ENCODE peak calls at places on chromosomes 1 and 21, in four cellular contexts. One of them, this sample, is unnamed.

GRCh38 chr1:225987491-225988316 is 11.4 kb downstream of the SDE2 start:
- DNase-seq in body of pancreas: no peak
- DNase-seq in upper lobe of left lung: no peak
- DNase-seq in prostate gland: no peak
- DNase-seq in this sample: peak; percentile 77

GRCh38 chr1:210647406-210648333 is 319.0 kb downstream of the HHAT start:
- DNase-seq in body of pancreas: no peak
- DNase-seq in upper lobe of left lung: no peak
- DNase-seq in prostate gland: no peak
- DNase-seq in this sample: peak; percentile 52

GRCh38 chr1:154880651-154881050 is 10.6 kb upstream of the KCNN3 start:
- DNase-seq in body of pancreas: no peak
- DNase-seq in upper lobe of left lung: no peak
- DNase-seq in prostate gland: no peak
- DNase-seq in this sample: peak; percentile 58

GRCh38 chr1:59008599-59009347 is 224.9 kb upstream of the JUN start:
- DNase-seq in body of pancreas: no peak
- DNase-seq in upper lobe of left lung: no peak
- DNase-seq in prostate gland: no peak
- DNase-seq in this sample: peak; percentile 47

GRCh38 chr1:107620753-107621152 is 344.2 kb downstream of the VAV3 start:
- DNase-seq in body of pancreas: no peak
- DNase-seq in upper lobe of left lung: no peak
- DNase-seq in prostate gland: no peak
- DNase-seq in this sample: no peak

GRCh38 chr1:54857741-54858665 is 29.0 kb downstream of the DHCR24 start:
- DNase-seq in body of pancreas: no peak
- DNase-seq in upper lobe of left lung: peak; percentile 25
- DNase-seq in prostate gland: no peak
- DNase-seq in this sample: peak; percentile 71

GRCh38 chr1:21647431-21648373 is 21.5 kb downstream of the RAP1GAP start:
- DNase-seq in body of pancreas: peak; percentile 71
- DNase-seq in upper lobe of left lung: no peak
- DNase-seq in prostate gland: no peak
- DNase-seq in this sample: peak; percentile 58

GRCh38 chr21:39029086-39029772 is 154.0 kb downstream of the PSMG1 start:
- DNase-seq in body of pancreas: no peak
- DNase-seq in upper lobe of left lung: no peak
- DNase-seq in prostate gland: no peak
- DNase-seq in this sample: peak; percentile 90

GRCh38 chr21:29186246-29186645 is 55.8 kb downstream of the MAP3K7CL start:
- DNase-seq in body of pancreas: no peak
- DNase-seq in upper lobe of left lung: no peak
- DNase-seq in prostate gland: no peak
- DNase-seq in this sample: no peak

GRCh38 chr1:73026114-73026513 is 743.8 kb upstream of the NEGR1 start:
- DNase-seq in body of pancreas: no peak
- DNase-seq in upper lobe of left lung: no peak
- DNase-seq in prostate gland: no peak
- DNase-seq in this sample: no peak

GRCh38 chr1:67342002-67342890 is 34.6 kb downstream of the IL12RB2 start:
- DNase-seq in body of pancreas: no peak
- DNase-seq in upper lobe of left lung: no peak
- DNase-seq in prostate gland: no peak
- DNase-seq in this sample: no peak

GRCh38 chr1:180175806-180176205 is 21.1 kb downstream of the QSOX1 start:
- DNase-seq in body of pancreas: no peak
- DNase-seq in upper lobe of left lung: no peak
- DNase-seq in prostate gland: no peak
- DNase-seq in this sample: no peak

GRCh38 chr1:209641216-209642181 is 10.7 kb downstream of the LAMB3 start:
- DNase-seq in body of pancreas: peak; percentile 78
- DNase-seq in upper lobe of left lung: peak; percentile 81
- DNase-seq in prostate gland: no peak
- DNase-seq in this sample: peak; percentile 65

GRCh38 chr1:161198877-161199431 is at the start of gene ADAMTS4:
- DNase-seq in body of pancreas: peak; percentile 43
- DNase-seq in upper lobe of left lung: no peak
- DNase-seq in prostate gland: no peak
- DNase-seq in this sample: peak; percentile 91

GRCh38 chr1:214241060-214241459 is 39.9 kb upstream of the SMYD2 start:
- DNase-seq in body of pancreas: no peak
- DNase-seq in upper lobe of left lung: no peak
- DNase-seq in prostate gland: no peak
- DNase-seq in this sample: no peak

GRCh38 chr1:160550572-160551034 is 27.5 kb upstream of the SLAMF6 start:
- DNase-seq in body of pancreas: peak; percentile 44
- DNase-seq in upper lobe of left lung: no peak
- DNase-seq in prostate gland: no peak
- DNase-seq in this sample: no peak

GRCh38 chr1:226551299-226551698 is 2.7 kb downstream of the STUM start:
- DNase-seq in body of pancreas: peak; percentile 57
- DNase-seq in upper lobe of left lung: no peak
- DNase-seq in prostate gland: no peak
- DNase-seq in this sample: no peak

GRCh38 chr1:180157576-180158057 is 2.9 kb downstream of the QSOX1 start:
- DNase-seq in body of pancreas: peak; percentile 77
- DNase-seq in upper lobe of left lung: no peak
- DNase-seq in prostate gland: no peak
- DNase-seq in this sample: peak; percentile 39

GRCh38 chr1:28341591-28341990 is 12.8 kb downstream of the MED18 start:
- DNase-seq in body of pancreas: no peak
- DNase-seq in upper lobe of left lung: no peak
- DNase-seq in prostate gland: no peak
- DNase-seq in this sample: no peak

GRCh38 chr1:206672011-206672688 is 12.6 kb upstream of the MAPKAPK2 start:
- DNase-seq in body of pancreas: no peak
- DNase-seq in upper lobe of left lung: no peak
- DNase-seq in prostate gland: no peak
- DNase-seq in this sample: peak; percentile 33

GRCh38 chr1:103917771-103918170 is 168.1 kb downstream of the AMY1C start:
- DNase-seq in body of pancreas: no peak
- DNase-seq in upper lobe of left lung: no peak
- DNase-seq in prostate gland: no peak
- DNase-seq in this sample: no peak

GRCh38 chr1:156706647-156707008 is 1.2 kb upstream of the CRABP2 start:
- DNase-seq in body of pancreas: peak; percentile 62
- DNase-seq in upper lobe of left lung: peak; percentile 35
- DNase-seq in prostate gland: no peak
- DNase-seq in this sample: peak; percentile 85

GRCh38 chr1:93992190-93992589 is 83.0 kb upstream of the GCLM start:
- DNase-seq in body of pancreas: no peak
- DNase-seq in upper lobe of left lung: no peak
- DNase-seq in prostate gland: no peak
- DNase-seq in this sample: no peak

GRCh38 chr1:198771562-198772153 is 132.8 kb downstream of the PTPRC start:
- DNase-seq in body of pancreas: no peak
- DNase-seq in upper lobe of left lung: no peak
- DNase-seq in prostate gland: no peak
- DNase-seq in this sample: peak; percentile 66

GRCh38 chr1:225460737-225461532 is 33.1 kb upstream of the LBR start:
- DNase-seq in body of pancreas: peak; percentile 6
- DNase-seq in upper lobe of left lung: no peak
- DNase-seq in prostate gland: no peak
- DNase-seq in this sample: no peak

GRCh38 chr1:203448521-203449061 is 27.0 kb upstream of the PRELP start:
- DNase-seq in body of pancreas: peak; percentile 10
- DNase-seq in upper lobe of left lung: no peak
- DNase-seq in prostate gland: no peak
- DNase-seq in this sample: no peak

GRCh38 chr1:92299477-92300125 is 742 bp downstream of the RPAP2 start:
- DNase-seq in body of pancreas: no peak
- DNase-seq in upper lobe of left lung: no peak
- DNase-seq in prostate gland: no peak
- DNase-seq in this sample: peak; percentile 18

GRCh38 chr1:206738370-206739366 is 31.9 kb upstream of the IL19 start:
- DNase-seq in body of pancreas: peak; percentile 61
- DNase-seq in upper lobe of left lung: no peak
- DNase-seq in prostate gland: no peak
- DNase-seq in this sample: peak; percentile 45

GRCh38 chr1:202213361-202214088 is 19.9 kb downstream of the LGR6 start:
- DNase-seq in body of pancreas: no peak
- DNase-seq in upper lobe of left lung: no peak
- DNase-seq in prostate gland: no peak
- DNase-seq in this sample: no peak

GRCh38 chr21:18614327-18614726 is 210.7 kb upstream of the TMPRSS15 start:
- DNase-seq in body of pancreas: no peak
- DNase-seq in upper lobe of left lung: no peak
- DNase-seq in prostate gland: no peak
- DNase-seq in this sample: no peak

GRCh38 chr1:99963041-99963795 is 6.6 kb upstream of the SLC35A3 start:
- DNase-seq in body of pancreas: no peak
- DNase-seq in upper lobe of left lung: no peak
- DNase-seq in prostate gland: no peak
- DNase-seq in this sample: peak; percentile 67

GRCh38 chr1:90925928-90926869 is 95.6 kb downstream of the ZNF644 start:
- DNase-seq in body of pancreas: no peak
- DNase-seq in upper lobe of left lung: no peak
- DNase-seq in prostate gland: no peak
- DNase-seq in this sample: peak; percentile 78

GRCh38 chr1:242525769-242526168 is 1.3 kb upstream of the PLD5 start:
- DNase-seq in body of pancreas: no peak
- DNase-seq in upper lobe of left lung: no peak
- DNase-seq in prostate gland: no peak
- DNase-seq in this sample: no peak
- H3K4me3 ChIP-seq in body of pancreas: no peak overlapping the region
- H3K4me3 ChIP-seq in upper lobe of left lung: no peak overlapping the region
- H3K4me3 ChIP-seq in prostate gland: no peak overlapping the region
- H3K4me3 ChIP-seq in this sample: no peak overlapping the region

GRCh38 chr1:201126832-201127754 is at the start of gene ASCL5:
- DNase-seq in body of pancreas: peak; percentile 90
- DNase-seq in upper lobe of left lung: peak; percentile 31
- DNase-seq in prostate gland: no peak
- DNase-seq in this sample: peak; percentile 21
- TF ChIP-seq CTCF in body of pancreas: no peak
- TF ChIP-seq CTCF in upper lobe of left lung: no peak
- TF ChIP-seq CTCF in prostate gland: no peak
- TF ChIP-seq CTCF in this sample: no peak

DNA sequence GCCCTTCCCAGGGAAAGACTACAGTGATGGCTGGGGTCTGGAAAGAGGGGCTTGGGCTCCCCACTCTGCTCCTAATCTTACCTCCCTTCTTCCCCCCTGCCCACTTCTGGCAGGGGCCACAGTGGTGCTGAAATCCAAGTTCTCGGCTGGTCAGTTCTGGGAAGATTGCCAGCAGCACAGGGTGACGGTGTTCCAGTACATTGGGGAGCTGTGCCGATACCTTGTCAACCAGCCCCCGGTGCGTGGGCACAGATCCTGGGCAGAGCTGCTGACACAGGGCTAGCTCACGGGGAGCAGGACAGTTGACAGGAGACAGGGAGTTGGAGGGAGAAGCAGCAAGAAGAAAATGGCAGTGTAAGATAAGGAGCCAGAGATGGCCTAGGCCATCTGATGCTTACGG is 2.4 kb downstream of the SLC27A3 start:
- DNase-seq in body of pancreas: peak; percentile 74
- DNase-seq in upper lobe of left lung: peak; percentile 67
- DNase-seq in prostate gland: no peak
- DNase-seq in this sample: no peak
- H3K4me3 ChIP-seq in body of pancreas: no peak overlapping the region
- H3K4me3 ChIP-seq in upper lobe of left lung: no peak overlapping the region
- H3K4me3 ChIP-seq in prostate gland: no peak overlapping the region
- H3K4me3 ChIP-seq in this sample: no peak overlapping the region

DNA sequence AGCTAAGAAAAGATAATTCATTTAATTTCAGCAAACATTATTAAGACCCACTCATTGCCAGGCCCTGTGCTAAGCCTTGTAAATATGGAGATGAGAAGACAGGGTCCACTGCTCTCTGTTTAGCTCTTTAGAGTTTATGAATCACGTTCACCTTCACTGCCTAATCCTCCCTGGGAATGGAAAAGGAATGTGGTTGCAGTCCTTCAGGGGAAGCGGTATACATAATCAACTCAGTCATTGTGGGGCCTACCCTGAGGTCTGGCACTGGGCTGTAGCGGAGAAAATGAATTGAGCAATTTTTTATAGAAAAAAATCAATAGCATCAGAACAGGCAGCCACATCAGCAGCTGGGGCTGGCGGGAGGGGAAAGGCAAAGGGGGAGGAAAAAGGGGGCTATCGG is 412.0 kb upstream of the NFIA start:
- DNase-seq in body of pancreas: no peak
- DNase-seq in upper lobe of left lung: no peak
- DNase-seq in prostate gland: no peak
- DNase-seq in this sample: no peak
- TF ChIP-seq CTCF in body of pancreas: no peak
- TF ChIP-seq CTCF in upper lobe of left lung: no peak
- TF ChIP-seq CTCF in prostate gland: no peak
- TF ChIP-seq CTCF in this sample: no peak

This sample was measured in fibroblast of the aortic adventitia.